ENCODE peak calls at places on chromosomes 6 and 20, in six cellular contexts. One of them, this sample, is unnamed. For H3K27me3, the result is how much of the 10 kb centered on the place peaks cover.

GRCh38 chr20:8144282-8145245 is 12.5 kb downstream of the PLCB1 start:
- DNase-seq in prostate gland: no peak
- DNase-seq in AG04450: peak
- DNase-seq in effector memory CD4-positive, alpha-beta T cell: no peak
- DNase-seq in CD8-positive, alpha-beta T cell: no peak
- DNase-seq in left lung: no peak
- DNase-seq in this sample: no peak

GRCh38 chr6:31922942-31923341 is 4.6 kb upstream of the C2 start:
- DNase-seq in prostate gland: no peak
- DNase-seq in AG04450: no peak
- DNase-seq in effector memory CD4-positive, alpha-beta T cell: no peak
- DNase-seq in CD8-positive, alpha-beta T cell: no peak
- DNase-seq in left lung: no peak
- DNase-seq in this sample: peak

GRCh38 chr6:163284151-163284550 is 130.4 kb upstream of the QKI start:
- DNase-seq in prostate gland: no peak
- DNase-seq in AG04450: no peak
- DNase-seq in effector memory CD4-positive, alpha-beta T cell: no peak
- DNase-seq in CD8-positive, alpha-beta T cell: no peak
- DNase-seq in left lung: no peak
- DNase-seq in this sample: no peak

GRCh38 chr6:142773859-142774258 is 171.1 kb downstream of the HIVEP2 start:
- DNase-seq in prostate gland: no peak
- DNase-seq in AG04450: no peak
- DNase-seq in effector memory CD4-positive, alpha-beta T cell: no peak
- DNase-seq in CD8-positive, alpha-beta T cell: no peak
- DNase-seq in left lung: no peak
- DNase-seq in this sample: no peak

GRCh38 chr6:37665309-37665708 is 32.4 kb downstream of the MDGA1 start:
- DNase-seq in prostate gland: no peak
- DNase-seq in AG04450: no peak
- DNase-seq in effector memory CD4-positive, alpha-beta T cell: no peak
- DNase-seq in CD8-positive, alpha-beta T cell: no peak
- DNase-seq in left lung: no peak
- DNase-seq in this sample: no peak

GRCh38 chr20:5205348-5206210 is 78.8 kb downstream of the CDS2 start:
- DNase-seq in prostate gland: peak
- DNase-seq in AG04450: peak
- DNase-seq in effector memory CD4-positive, alpha-beta T cell: peak
- DNase-seq in CD8-positive, alpha-beta T cell: peak
- DNase-seq in left lung: peak
- DNase-seq in this sample: peak

GRCh38 chr20:16459019-16459700 is 114.1 kb downstream of the KIF16B start:
- DNase-seq in prostate gland: no peak
- DNase-seq in AG04450: peak
- DNase-seq in effector memory CD4-positive, alpha-beta T cell: no peak
- DNase-seq in CD8-positive, alpha-beta T cell: no peak
- DNase-seq in left lung: no peak
- DNase-seq in this sample: peak

GRCh38 chr6:5471044-5471443 is 209.7 kb downstream of the FARS2 start:
- DNase-seq in prostate gland: peak
- DNase-seq in AG04450: peak
- DNase-seq in effector memory CD4-positive, alpha-beta T cell: peak
- DNase-seq in CD8-positive, alpha-beta T cell: peak
- DNase-seq in left lung: no peak
- DNase-seq in this sample: peak

GRCh38 chr6:133983099-133983939 is 30.3 kb downstream of the TBPL1 start:
- DNase-seq in prostate gland: no peak
- DNase-seq in AG04450: no peak
- DNase-seq in effector memory CD4-positive, alpha-beta T cell: peak
- DNase-seq in CD8-positive, alpha-beta T cell: no peak
- DNase-seq in left lung: peak
- DNase-seq in this sample: no peak

GRCh38 chr20:37471741-37472235 is 49.3 kb upstream of the NNAT start:
- DNase-seq in prostate gland: no peak
- DNase-seq in AG04450: no peak
- DNase-seq in effector memory CD4-positive, alpha-beta T cell: no peak
- DNase-seq in CD8-positive, alpha-beta T cell: no peak
- DNase-seq in left lung: no peak
- DNase-seq in this sample: no peak

GRCh38 chr6:123803862-123804681 is at the start of gene NKAIN2:
- DNase-seq in prostate gland: no peak
- DNase-seq in AG04450: no peak
- DNase-seq in effector memory CD4-positive, alpha-beta T cell: no peak
- DNase-seq in CD8-positive, alpha-beta T cell: no peak
- DNase-seq in left lung: peak
- DNase-seq in this sample: peak

GRCh38 chr20:3092611-3093379 is 8.3 kb upstream of the AVP start:
- DNase-seq in prostate gland: no peak
- DNase-seq in AG04450: no peak
- DNase-seq in effector memory CD4-positive, alpha-beta T cell: no peak
- DNase-seq in CD8-positive, alpha-beta T cell: peak
- DNase-seq in left lung: peak
- DNase-seq in this sample: no peak

GRCh38 chr6:10391799-10392198 is 23.1 kb downstream of the TFAP2A start:
- DNase-seq in prostate gland: no peak
- DNase-seq in AG04450: no peak
- DNase-seq in effector memory CD4-positive, alpha-beta T cell: no peak
- DNase-seq in CD8-positive, alpha-beta T cell: no peak
- DNase-seq in left lung: no peak
- DNase-seq in this sample: no peak

GRCh38 chr20:3172933-3173581 is at the start of gene LZTS3:
- DNase-seq in prostate gland: peak
- DNase-seq in AG04450: no peak
- DNase-seq in effector memory CD4-positive, alpha-beta T cell: peak
- DNase-seq in CD8-positive, alpha-beta T cell: peak
- DNase-seq in left lung: peak
- DNase-seq in this sample: peak

DNA sequence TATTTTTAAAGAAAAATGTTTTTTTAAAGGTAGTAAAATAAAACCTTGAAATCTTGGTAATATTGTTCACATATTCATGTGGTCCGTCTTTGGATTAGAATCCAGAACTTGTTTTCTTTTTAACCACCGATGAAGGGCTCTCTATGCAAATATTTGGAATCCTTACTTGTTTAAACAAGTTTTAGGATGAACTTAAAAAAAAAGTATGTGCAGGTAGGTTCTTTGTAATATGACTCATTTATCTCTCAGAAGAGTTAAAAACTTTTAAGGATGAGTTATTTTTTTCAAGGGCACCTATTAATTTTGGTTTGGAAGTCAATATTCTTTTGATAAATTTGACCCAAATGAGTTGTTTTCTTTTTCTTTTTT is 8.9 kb downstream of the DSP start:
- DNase-seq in prostate gland: no peak
- DNase-seq in AG04450: no peak
- DNase-seq in effector memory CD4-positive, alpha-beta T cell: no peak
- DNase-seq in CD8-positive, alpha-beta T cell: no peak
- DNase-seq in left lung: no peak
- DNase-seq in this sample: no peak
- H3K27me3 ChIP-seq in prostate gland: under half
- H3K27me3 ChIP-seq in AG04450: under half
- H3K27me3 ChIP-seq in effector memory CD4-positive, alpha-beta T cell: under half
- H3K27me3 ChIP-seq in CD8-positive, alpha-beta T cell: under half
- H3K27me3 ChIP-seq in left lung: under half
- H3K27me3 ChIP-seq in this sample: under half

DNA sequence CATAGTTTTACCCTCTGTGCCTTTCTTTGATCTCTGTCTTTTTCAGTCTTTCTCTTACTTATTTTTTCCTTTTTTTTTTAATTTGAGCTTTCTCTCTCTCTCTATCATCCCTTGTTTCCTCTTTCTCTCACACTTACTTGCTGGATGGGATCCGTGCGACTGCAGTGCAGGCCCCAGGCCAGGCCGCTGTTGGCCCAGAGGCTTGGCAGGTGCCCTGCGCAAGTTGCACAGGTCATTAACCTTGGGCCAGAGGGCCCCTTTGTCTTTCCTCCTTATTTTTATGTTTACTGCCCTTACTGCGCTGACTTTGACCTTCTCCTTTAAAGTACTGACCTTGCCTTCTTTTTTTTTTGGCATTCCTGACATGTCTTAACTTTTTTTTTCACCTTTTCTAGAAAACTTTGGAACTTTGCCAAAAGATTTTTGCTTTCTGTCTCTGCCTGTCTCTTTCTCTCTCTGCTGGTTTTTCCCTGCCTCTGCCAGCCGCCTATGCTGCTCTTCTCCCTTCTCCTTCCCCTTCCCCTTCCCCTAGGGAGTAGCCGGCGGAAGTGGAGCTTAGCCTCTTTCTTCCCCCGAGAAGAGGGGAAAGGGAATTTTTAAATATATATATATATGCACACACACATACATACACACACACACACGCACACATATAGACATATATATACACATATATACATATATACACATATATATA is 59.7 kb upstream of the CDH4 start:
- DNase-seq in prostate gland: no peak
- DNase-seq in AG04450: no peak
- DNase-seq in effector memory CD4-positive, alpha-beta T cell: no peak
- DNase-seq in CD8-positive, alpha-beta T cell: no peak
- DNase-seq in left lung: no peak
- DNase-seq in this sample: peak
- H3K27me3 ChIP-seq in prostate gland: under half
- H3K27me3 ChIP-seq in AG04450: under half
- H3K27me3 ChIP-seq in effector memory CD4-positive, alpha-beta T cell: under half
- H3K27me3 ChIP-seq in CD8-positive, alpha-beta T cell: under half
- H3K27me3 ChIP-seq in left lung: under half
- H3K27me3 ChIP-seq in this sample: under half

GRCh38 chr20:59463541-59463940 is 140.8 kb upstream of the PHACTR3 start:
- DNase-seq in prostate gland: no peak
- DNase-seq in AG04450: no peak
- DNase-seq in effector memory CD4-positive, alpha-beta T cell: no peak
- DNase-seq in CD8-positive, alpha-beta T cell: no peak
- DNase-seq in left lung: no peak
- DNase-seq in this sample: no peak
- H3K27me3 ChIP-seq in prostate gland: under half
- H3K27me3 ChIP-seq in AG04450: under half
- H3K27me3 ChIP-seq in effector memory CD4-positive, alpha-beta T cell: under half
- H3K27me3 ChIP-seq in CD8-positive, alpha-beta T cell: under half
- H3K27me3 ChIP-seq in left lung: under half
- H3K27me3 ChIP-seq in this sample: under half

DNA sequence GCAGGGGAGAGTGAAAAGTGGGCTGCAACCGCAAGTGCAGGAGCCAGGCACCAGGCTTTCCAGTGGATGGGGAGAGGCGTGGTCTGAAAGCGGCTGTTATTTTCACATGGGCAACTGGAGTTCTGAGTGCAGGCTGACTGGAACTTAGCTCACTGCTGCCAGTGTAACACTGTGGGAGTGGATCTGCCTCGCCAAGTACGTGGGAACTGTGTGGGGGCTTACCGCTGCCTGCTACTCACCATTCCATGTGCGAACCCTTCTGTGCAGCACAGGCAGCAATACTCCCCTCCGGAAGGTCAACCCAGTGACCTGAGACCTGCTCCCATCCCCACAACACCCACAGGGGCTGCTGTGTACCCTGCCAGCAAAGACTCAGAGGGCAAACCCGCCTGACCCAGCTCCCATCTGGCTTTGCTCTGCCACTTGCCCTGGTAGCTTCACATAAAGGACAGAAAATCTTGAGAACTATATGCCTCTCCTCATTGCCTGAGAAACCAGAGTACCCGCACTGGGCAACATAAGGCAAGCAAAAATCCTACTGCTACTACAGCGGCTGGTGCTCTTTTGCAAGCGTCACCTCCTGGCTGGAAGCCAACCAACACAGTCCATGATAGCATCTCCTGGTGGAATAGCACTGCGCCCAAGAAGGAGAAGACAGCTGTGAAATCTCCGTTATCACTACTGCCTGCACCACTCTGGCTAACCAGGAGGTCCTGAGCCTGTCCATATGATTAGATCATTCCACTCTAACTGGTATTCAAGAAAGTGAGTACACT is 54.4 kb upstream of the SIRPG start:
- DNase-seq in prostate gland: no peak
- DNase-seq in AG04450: no peak
- DNase-seq in effector memory CD4-positive, alpha-beta T cell: no peak
- DNase-seq in CD8-positive, alpha-beta T cell: no peak
- DNase-seq in left lung: no peak
- DNase-seq in this sample: no peak
- H3K27me3 ChIP-seq in prostate gland: under half
- H3K27me3 ChIP-seq in AG04450: under half
- H3K27me3 ChIP-seq in effector memory CD4-positive, alpha-beta T cell: under half
- H3K27me3 ChIP-seq in CD8-positive, alpha-beta T cell: under half
- H3K27me3 ChIP-seq in left lung: under half
- H3K27me3 ChIP-seq in this sample: under half

GRCh38 chr6:35218456-35218855 is 4.7 kb downstream of the SCUBE3 start:
- DNase-seq in prostate gland: no peak
- DNase-seq in AG04450: no peak
- DNase-seq in effector memory CD4-positive, alpha-beta T cell: no peak
- DNase-seq in CD8-positive, alpha-beta T cell: no peak
- DNase-seq in left lung: no peak
- DNase-seq in this sample: no peak

GRCh38 chr6:35218021-35218420 is 4.3 kb downstream of the SCUBE3 start:
- DNase-seq in prostate gland: no peak
- DNase-seq in AG04450: no peak
- DNase-seq in effector memory CD4-positive, alpha-beta T cell: no peak
- DNase-seq in CD8-positive, alpha-beta T cell: no peak
- DNase-seq in left lung: no peak
- DNase-seq in this sample: peak

GRCh38 chr6:35215665-35216411 is 2.1 kb downstream of the SCUBE3 start:
- DNase-seq in prostate gland: no peak
- DNase-seq in AG04450: no peak
- DNase-seq in effector memory CD4-positive, alpha-beta T cell: no peak
- DNase-seq in CD8-positive, alpha-beta T cell: no peak
- DNase-seq in left lung: no peak
- DNase-seq in this sample: no peak

GRCh38 chr6:35216412-35216732 is 2.6 kb downstream of the SCUBE3 start:
- DNase-seq in prostate gland: no peak
- DNase-seq in AG04450: no peak
- DNase-seq in effector memory CD4-positive, alpha-beta T cell: no peak
- DNase-seq in CD8-positive, alpha-beta T cell: no peak
- DNase-seq in left lung: no peak
- DNase-seq in this sample: no peak

GRCh38 chr6:35216832-35217811 is 3.4 kb downstream of the SCUBE3 start:
- DNase-seq in prostate gland: no peak
- DNase-seq in AG04450: no peak
- DNase-seq in effector memory CD4-positive, alpha-beta T cell: no peak
- DNase-seq in CD8-positive, alpha-beta T cell: no peak
- DNase-seq in left lung: no peak
- DNase-seq in this sample: peak
- H3K27me3 ChIP-seq in prostate gland: under half
- H3K27me3 ChIP-seq in AG04450: under half
- H3K27me3 ChIP-seq in effector memory CD4-positive, alpha-beta T cell: under half
- H3K27me3 ChIP-seq in CD8-positive, alpha-beta T cell: under half
- H3K27me3 ChIP-seq in left lung: under half
- H3K27me3 ChIP-seq in this sample: under half

GRCh38 chr6:131400054-131400781 is 172.8 kb upstream of the ARG1 start:
- DNase-seq in prostate gland: no peak
- DNase-seq in AG04450: peak
- DNase-seq in effector memory CD4-positive, alpha-beta T cell: no peak
- DNase-seq in CD8-positive, alpha-beta T cell: no peak
- DNase-seq in left lung: no peak
- DNase-seq in this sample: no peak
- H3K27me3 ChIP-seq in prostate gland: under half
- H3K27me3 ChIP-seq in AG04450: under half
- H3K27me3 ChIP-seq in effector memory CD4-positive, alpha-beta T cell: under half
- H3K27me3 ChIP-seq in CD8-positive, alpha-beta T cell: under half
- H3K27me3 ChIP-seq in left lung: under half
- H3K27me3 ChIP-seq in this sample: under half

DNA sequence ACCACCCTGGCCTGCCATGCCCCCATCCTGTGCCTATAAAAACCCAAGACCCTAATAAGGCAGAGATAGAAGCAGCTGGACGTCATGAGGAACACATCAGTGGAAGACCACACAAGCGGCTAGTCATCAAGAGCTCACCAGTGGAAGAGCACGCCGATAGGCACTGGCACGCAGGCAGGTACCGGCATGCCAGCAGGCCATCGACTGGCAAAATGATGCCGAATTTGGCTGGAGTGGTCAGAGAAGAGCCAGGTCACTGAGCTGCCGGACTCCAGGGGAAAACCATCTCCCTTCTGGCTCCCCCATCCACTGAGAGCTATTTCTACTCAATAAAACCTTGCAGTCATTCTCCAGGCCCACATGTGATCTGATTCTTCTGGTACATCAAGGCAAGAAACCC is 227.6 kb upstream of the EXOC2 start:
- DNase-seq in prostate gland: no peak
- DNase-seq in AG04450: no peak
- DNase-seq in effector memory CD4-positive, alpha-beta T cell: no peak
- DNase-seq in CD8-positive, alpha-beta T cell: no peak
- DNase-seq in left lung: no peak
- DNase-seq in this sample: no peak
- H3K27me3 ChIP-seq in prostate gland: under half
- H3K27me3 ChIP-seq in AG04450: under half
- H3K27me3 ChIP-seq in effector memory CD4-positive, alpha-beta T cell: under half
- H3K27me3 ChIP-seq in CD8-positive, alpha-beta T cell: under half
- H3K27me3 ChIP-seq in left lung: under half
- H3K27me3 ChIP-seq in this sample: under half